ENCODE peak calls at places on chromosome 20, in four cellular contexts. G is small intestine; Q is effector CD4-positive, alpha-beta T cell; L is left ventricle myocardium inferior. O is an unnamed sample.

GRCh38 chr20:7841967-7842301 is 98.3 kb downstream of the HAO1 start:
- DNase-seq in G (no peak), Q (no peak), L (peak), O (no peak)

GRCh38 chr20:61099786-61100185 is 152.3 kb upstream of the CDH4 start:
- DNase-seq in G (no peak), Q (no peak), L (no peak), O (no peak)

GRCh38 chr20:47464380-47465101 is 37.1 kb upstream of the NCOA3 start:
- DNase-seq in G (peak), Q (no peak), L (peak), O (no peak)

GRCh38 chr20:36435799-36436541 is 105.3 kb upstream of the MYL9 start:
- DNase-seq in G (peak), Q (peak), L (peak), O (peak)

GRCh38 chr20:278181-278580 is 12.4 kb downstream of the C20orf96 start:
- DNase-seq in G (no peak), Q (no peak), L (no peak), O (no peak)

GRCh38 chr20:7893019-7893730 is 47.1 kb downstream of the HAO1 start:
- DNase-seq in G (no peak), Q (no peak), L (no peak), O (no peak)

GRCh38 chr20:11499235-11499634 is 418.5 kb upstream of the BTBD3 start:
- DNase-seq in G (no peak), Q (no peak), L (no peak), O (no peak)

GRCh38 chr20:49700411-49701185 is 13.1 kb downstream of the B4GALT5 start:
- DNase-seq in G (no peak), Q (no peak), L (no peak), O (no peak)

GRCh38 chr20:19211661-19212523 is 550 bp upstream of the SLC24A3 start:
- DNase-seq in G (no peak), Q (no peak), L (no peak), O (no peak)

O was measured in CD8-positive, alpha-beta memory T cell.